ENCODE peak calls at places on chromosomes 4 and X, in seven cellular contexts. O, T, X, H, A, U and D are unnamed samples. For H3K36me3 and H3K9me3, the result is how much of the 10 kb centered on the place peaks cover.

GRCh38 chr4:180852743-180853142 is 1390.5 kb upstream of the TENM3 start:
- DNase-seq in H (no peak), O (no peak), T (no peak), A (no peak), U (no peak), X (no peak), D (no peak)

GRCh38 chrX:141669689-141670088 is 28.9 kb downstream of the SPANXD start:
- DNase-seq in O (no peak), H (no peak), T (peak), A (no peak), U (no peak), X (no peak), D (peak)

GRCh38 chr4:163976588-163976987 is 482.1 kb downstream of the TMA16 start:
- DNase-seq in O (no peak), X (no peak), A (no peak), H (no peak), U (no peak), T (no peak), D (no peak)

GRCh38 chrX:48466696-48467095 is 3.4 kb downstream of the SLC38A5 start:
- DNase-seq in O (peak), A (no peak), X (no peak), H (no peak), U (no peak), T (no peak), D (no peak)

GRCh38 chrX:97563531-97564133 is 679.9 kb downstream of the RPA4 start:
- DNase-seq in O (peak), A (no peak), X (peak), H (no peak), T (peak), U (peak), D (peak)

GRCh38 chr4:158807696-158808095 is 38.9 kb downstream of the FNIP2 start:
- DNase-seq in X (no peak), U (no peak), O (no peak), T (no peak), H (no peak), A (no peak), D (no peak)

GRCh38 chr4:27930291-27930690 is 1069.7 kb downstream of the STIM2 start:
- DNase-seq in A (no peak), T (no peak), U (no peak), O (no peak), X (no peak), H (no peak), D (no peak)

GRCh38 chrX:120768681-120769080 is 107.0 kb downstream of the CT47B1 start:
- DNase-seq in X (no peak), A (no peak), O (no peak), T (peak), U (no peak), H (no peak), D (no peak)

GRCh38 chrX:45068555-45068954 is 132.1 kb downstream of the DIPK2B start:
- DNase-seq in U (no peak), X (peak), A (no peak), H (no peak), T (no peak), O (no peak), D (no peak)

GRCh38 chr4:5365071-5366008 is 314.1 kb downstream of the STK32B start:
- DNase-seq in H (no peak), A (peak), T (peak), U (peak), X (no peak), O (peak), D (peak)

GRCh38 chr4:142534994-142535393 is 311.1 kb downstream of the INPP4B start:
- DNase-seq in H (no peak), U (no peak), O (no peak), T (no peak), X (no peak), A (no peak), D (no peak)

GRCh38 chrX:24956828-24957227 is 58.9 kb downstream of the ARX start:
- DNase-seq in O (no peak), H (no peak), U (peak), X (no peak), A (no peak), T (peak), D (peak)

GRCh38 chrX:119698835-119699234 is 5.9 kb upstream of the SEPTIN6 start:
- DNase-seq in A (peak), T (peak), H (no peak), U (peak), O (peak), X (peak), D (no peak)

GRCh38 chr4:168070903-168071302 is 21.4 kb upstream of the ANXA10 start:
- DNase-seq in X (no peak), T (no peak), O (no peak), U (no peak), H (no peak), A (no peak), D (no peak)

GRCh38 chrX:1442016-1442665 is 10.6 kb downstream of the ASMTL start:
- DNase-seq in H (peak), A (no peak), O (no peak), T (no peak), X (no peak), U (no peak), D (no peak)

GRCh38 chr4:159206427-159206871 is 103.6 kb downstream of the RAPGEF2 start:
- DNase-seq in A (no peak), H (no peak), U (no peak), T (peak), X (no peak), O (no peak), D (no peak)

GRCh38 chrX:23114256-23114655 is 114.5 kb downstream of the DDX53 start:
- DNase-seq in T (no peak), A (no peak), U (no peak), O (no peak), H (no peak), X (no peak), D (no peak)

GRCh38 chrX:134364711-134365110 is 95.3 kb upstream of the HPRT1 start:
- DNase-seq in T (no peak), O (no peak), U (no peak), X (no peak), A (no peak), H (no peak), D (no peak)

GRCh38 chr4:55781809-55782208 is 37.8 kb upstream of the EXOC1L start:
- DNase-seq in X (no peak), T (no peak), A (no peak), O (peak), H (no peak), U (no peak), D (no peak)

GRCh38 chr4:77776182-77777134 is 42.7 kb downstream of the CNOT6L start:
- DNase-seq in A (no peak), H (no peak), U (no peak), X (no peak), T (peak), O (no peak), D (no peak)

GRCh38 chrX:33161829-33162228 is 49.5 kb downstream of the DMD start:
- DNase-seq in H (no peak), U (no peak), X (no peak), T (no peak), O (no peak), A (no peak), D (no peak)

GRCh38 chr4:4792516-4792915 is 66.9 kb upstream of the MSX1 start:
- DNase-seq in H (no peak), T (peak), X (no peak), U (no peak), A (no peak), O (no peak), D (peak)

GRCh38 chr4:148510211-148510610 is 68.0 kb upstream of the NR3C2 start:
- DNase-seq in T (no peak), A (no peak), U (no peak), O (no peak), X (no peak), H (no peak), D (no peak)

GRCh38 chr4:188107931-188108843 is 1.2 kb downstream of the TRIML2 start:
- DNase-seq in X (no peak), A (no peak), U (no peak), H (no peak), T (no peak), O (no peak), D (no peak)

GRCh38 chr4:128386761-128387599 is 99.4 kb upstream of the PGRMC2 start:
- DNase-seq in O (peak), H (peak), T (peak), U (peak), A (no peak), X (no peak), D (peak)

GRCh38 chr4:73104695-73105094 is 35.2 kb upstream of the COX18 start:
- DNase-seq in O (no peak), X (no peak), U (no peak), T (no peak), H (no peak), A (no peak), D (no peak)

GRCh38 chrX:21373637-21374162 is 518 bp upstream of the CNKSR2 start:
- DNase-seq in O (peak), T (no peak), A (no peak), H (no peak), X (no peak), U (peak), D (no peak)

GRCh38 chr4:73862357-73862756 is 6.8 kb upstream of the CXCL1 start:
- DNase-seq in X (no peak), U (no peak), T (peak), H (no peak), O (no peak), A (no peak), D (no peak)

GRCh38 chr4:89363156-89363555 is 55.6 kb upstream of the GPRIN3 start:
- DNase-seq in H (no peak), U (no peak), O (no peak), T (no peak), A (no peak), X (no peak), D (no peak)

GRCh38 chrX:8657883-8658282 is 74.1 kb downstream of the ANOS1 start:
- DNase-seq in O (no peak), H (no peak), X (no peak), A (no peak), U (no peak), T (no peak), D (no peak)

GRCh38 chrX:29952016-29952415 is 263.3 kb upstream of the MAGEB2 start:
- DNase-seq in T (no peak), A (no peak), O (no peak), X (no peak), U (no peak), H (no peak), D (no peak)

GRCh38 chr4:112175840-112176239 is 30.6 kb downstream of the FAM241A start:
- DNase-seq in H (no peak), X (no peak), O (no peak), U (no peak), T (no peak), A (no peak), D (no peak)

GRCh38 chr4:66275381-66276060 is 605.2 kb upstream of the EPHA5 start:
- DNase-seq in H (no peak), U (no peak), A (no peak), X (no peak), T (peak), O (no peak), D (peak)

GRCh38 chr4:124932447-124932846 is 219.9 kb upstream of the ANKRD50 start:
- DNase-seq in U (no peak), T (no peak), O (no peak), H (no peak), A (no peak), X (no peak), D (no peak)

GRCh38 chr4:77120888-77121508 is 36.0 kb upstream of the CCNG2 start:
- DNase-seq in T (no peak), A (no peak), H (no peak), U (no peak), X (no peak), O (peak), D (no peak)

GRCh38 chr4:114582625-114583024 is 16.0 kb upstream of the UGT8 start:
- DNase-seq in H (no peak), A (no peak), O (no peak), U (no peak), X (no peak), T (no peak), D (no peak)

GRCh38 chr4:132076829-132077228 is 1072.3 kb upstream of the PCDH10 start:
- DNase-seq in T (no peak), X (no peak), A (no peak), U (no peak), O (no peak), H (no peak), D (no peak)

GRCh38 chr4:132065940-132066495 is 1083.1 kb upstream of the PCDH10 start:
- DNase-seq in H (no peak), T (peak), O (no peak), U (no peak), X (no peak), A (no peak), D (no peak)

GRCh38 chr4:132071815-132072214 is 1077.3 kb upstream of the PCDH10 start:
- DNase-seq in X (no peak), T (peak), O (no peak), A (no peak), H (no peak), U (no peak), D (no peak)
- H3K36me3 ChIP-seq in X (under half), T (under half), O (under half), A (under half), H (under half), U (under half), D (under half)

DNA sequence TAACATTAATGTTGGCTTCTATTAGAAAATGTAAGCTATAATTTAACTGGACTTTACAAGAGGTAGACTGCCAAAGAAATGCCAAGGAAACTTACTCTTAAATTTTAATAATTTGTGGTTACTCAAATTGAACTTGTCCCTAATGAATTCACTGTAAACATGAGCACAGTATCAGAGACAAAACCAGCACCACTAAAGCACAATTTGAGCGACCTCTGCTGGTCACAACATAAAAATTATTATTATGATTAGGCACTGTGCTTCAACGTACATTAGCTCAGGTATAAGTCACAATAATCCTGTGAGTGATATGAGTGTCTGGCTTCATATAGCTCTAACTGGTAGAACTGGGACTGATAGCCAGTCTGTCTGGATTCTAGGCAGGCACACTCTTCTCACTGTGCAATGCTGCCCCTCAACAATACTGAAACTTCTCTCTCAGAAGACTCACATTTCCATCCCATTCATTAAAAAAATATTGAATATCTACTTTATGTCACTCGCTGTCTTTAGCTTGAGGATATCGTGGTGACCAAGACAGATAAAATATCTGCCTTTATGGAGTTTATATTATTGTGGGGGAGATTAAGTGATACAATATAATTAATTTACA is 8.0 kb downstream of the NUDT6 start:
- DNase-seq in O (no peak), T (no peak), H (no peak), A (peak), U (no peak), X (peak), D (no peak)
- H3K4me3 ChIP-seq in O (no peak), T (no peak), H (no peak), A (no peak), U (no peak), X (no peak), D (no peak)

DNA sequence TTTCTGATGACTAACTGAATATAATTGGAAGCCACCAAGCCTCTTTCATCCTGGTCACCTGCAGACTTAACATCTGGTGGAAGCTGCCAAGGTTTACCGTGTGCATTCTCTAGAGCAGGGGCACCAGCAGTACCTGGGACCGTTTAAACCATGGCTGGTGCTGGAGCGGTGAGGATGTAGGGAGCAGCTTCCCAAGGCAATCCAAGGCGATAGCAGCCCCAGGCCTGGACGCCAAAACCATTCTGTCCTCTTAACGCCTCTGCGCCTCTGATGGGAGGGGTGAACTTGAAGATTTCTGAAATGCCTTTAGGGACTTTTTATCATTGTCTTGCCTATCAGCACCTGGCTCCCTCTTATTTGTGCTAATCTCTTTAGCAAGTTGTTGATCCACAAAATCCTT is 37.3 kb upstream of the SPANXN2 start:
- DNase-seq in T (no peak), H (no peak), U (no peak), A (no peak), O (no peak), X (no peak), D (no peak)
- H3K9me3 ChIP-seq in T (under half), H (under half), U (under half), A (under half), O (under half), X (under half), D (under half)

DNA sequence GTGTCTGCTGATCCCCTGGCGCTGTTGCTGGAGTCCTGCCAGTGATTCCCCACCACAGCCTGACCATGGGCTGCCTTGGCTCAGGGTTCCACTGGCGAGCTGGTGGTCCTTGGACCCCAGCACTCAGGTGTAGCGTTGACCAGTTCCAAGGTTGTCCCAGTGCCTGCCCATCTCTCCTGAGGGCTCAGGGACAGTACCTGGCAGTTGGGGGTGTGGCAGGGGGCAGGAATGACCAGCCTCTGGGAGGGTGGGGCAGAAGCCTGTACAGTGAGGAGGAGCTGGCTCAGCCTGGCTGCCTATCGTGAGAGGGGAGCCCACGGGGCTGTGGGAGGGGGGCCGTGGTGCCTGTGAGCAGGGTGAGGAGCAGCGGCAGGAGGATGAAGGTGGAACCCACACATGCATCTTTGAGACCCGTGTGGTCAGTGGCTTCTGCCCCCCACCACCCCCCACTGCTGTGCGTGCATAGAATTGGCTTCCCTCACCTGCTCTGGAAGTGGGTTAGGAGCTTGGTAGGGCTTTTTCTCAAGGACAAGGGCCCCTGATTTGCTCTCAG is 12.6 kb upstream of the MSANTD1 start:
- DNase-seq in H (peak), X (no peak), A (no peak), U (no peak), O (no peak), T (no peak), D (no peak)
- H3K36me3 ChIP-seq in H (under half), X (under half), A (under half), U (under half), O (under half), T (under half), D (under half)

GRCh38 chr4:139015269-139015947 is at the start of gene NOCT:
- DNase-seq in H (peak), T (peak), X (peak), A (no peak), O (peak), U (peak), D (peak)
- H3K4me3 ChIP-seq in H (peak), T (peak), X (peak), A (peak), O (peak), U (peak), D (peak)

DNA sequence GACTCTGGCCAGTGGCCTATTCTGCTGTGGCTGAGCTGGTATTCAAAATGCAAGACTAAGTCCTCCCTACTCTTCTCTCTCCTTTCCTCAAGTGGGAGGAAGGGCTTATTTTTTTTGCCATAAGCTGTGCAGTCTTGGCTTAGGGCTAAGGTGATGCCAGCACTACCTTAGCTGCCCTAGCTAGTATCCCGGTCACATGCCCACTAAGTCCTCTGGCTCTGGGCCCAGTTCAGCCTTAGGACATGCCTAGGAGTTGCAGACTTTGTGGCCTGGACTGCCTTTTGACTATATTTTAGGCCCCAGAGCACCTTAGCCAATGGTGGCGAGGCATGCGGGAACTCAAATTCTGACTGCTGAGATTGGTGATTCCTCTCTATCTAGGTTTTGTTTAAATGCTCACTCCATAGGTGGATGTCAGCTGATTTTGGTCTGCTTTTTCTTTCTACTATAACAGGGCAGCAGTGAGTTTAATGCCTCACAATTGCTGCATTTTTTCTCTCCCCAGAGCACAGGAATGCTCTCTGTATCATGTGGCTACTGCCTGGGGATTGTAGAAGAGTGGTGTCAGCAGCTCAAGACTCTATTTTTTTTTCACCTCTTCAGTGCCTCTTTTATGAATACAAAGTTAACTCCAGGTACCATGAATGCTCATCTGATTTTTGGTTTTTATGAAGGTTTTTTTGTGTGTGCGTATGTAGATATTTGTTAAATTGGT is 472.9 kb upstream of the GRID2 start:
- DNase-seq in U (no peak), X (no peak), H (no peak), O (no peak), T (peak), A (no peak), D (no peak)
- H3K9me3 ChIP-seq in U (under half), X (under half), H (under half), O (under half), T (under half), A (under half), D (under half)

DNA sequence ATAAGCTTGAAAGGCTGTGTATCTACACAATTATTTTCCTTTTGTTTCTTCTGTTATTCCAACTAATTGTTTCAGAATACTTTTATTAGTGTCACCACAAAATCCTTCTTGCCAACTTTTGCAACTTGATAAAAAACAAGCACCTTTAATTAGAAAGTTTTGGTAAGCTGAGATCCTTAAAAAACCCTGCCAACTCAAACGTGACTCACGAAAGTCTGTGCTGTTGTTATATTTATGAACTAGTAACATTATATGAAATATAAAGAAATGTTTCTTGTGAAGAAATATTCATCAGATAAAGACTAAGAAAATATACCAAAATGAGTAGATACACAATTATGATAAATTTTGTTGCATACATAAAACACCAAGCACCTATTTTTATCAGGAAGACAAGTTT is 49.0 kb downstream of the HUWE1 start:
- DNase-seq in T (no peak), X (no peak), U (no peak), A (no peak), H (no peak), O (no peak), D (no peak)
- H3K36me3 ChIP-seq in T (under half), X (under half), U (under half), A (under half), H (under half), O (under half), D (half or more)